ENCODE peak calls at places on chromosomes 1 and 21, in seven cellular contexts. O, Z, V, P, F, K and G are unnamed samples.

GRCh38 chr1:61337981-61338848 is 255.9 kb downstream of the NFIA start:
- DNase-seq in O (peak; percentile 86), Z (peak; percentile 81), V (no peak), P (peak; percentile 60), F (peak; percentile 65), K (no peak), G (no peak)

GRCh38 chr1:9942399-9942938 is 722 bp downstream of the LZIC start:
- DNase-seq in O (no peak), Z (peak; percentile 44), V (no peak), P (no peak), F (no peak), K (no peak), G (peak; percentile 63)

GRCh38 chr1:225919906-225920305 is 4.1 kb downstream of the PYCR2 start:
- DNase-seq in O (peak; percentile 84), Z (no peak), V (no peak), P (peak; percentile 66), F (peak; percentile 73), K (no peak), G (no peak)

GRCh38 chr1:22975694-22976093 is 3.0 kb upstream of the LACTBL1 start:
- DNase-seq in O (no peak), Z (no peak), V (no peak), P (no peak), F (no peak), K (no peak), G (no peak)

GRCh38 chr1:46081620-46082019 is 50.8 kb downstream of the PIK3R3 start:
- DNase-seq in O (no peak), Z (no peak), V (no peak), P (no peak), F (no peak), K (no peak), G (no peak)

GRCh38 chr1:222167111-222167510 is 380.8 kb downstream of the HHIPL2 start:
- DNase-seq in O (peak; percentile 20), Z (peak; percentile 38), V (no peak), P (peak; percentile 24), F (peak; percentile 22), K (no peak), G (peak; percentile 27)

GRCh38 chr1:246051909-246052518 is 455.1 kb downstream of the SMYD3 start:
- DNase-seq in O (no peak), Z (no peak), V (no peak), P (no peak), F (no peak), K (no peak), G (no peak)

GRCh38 chr1:244384066-244384465 is 67.6 kb downstream of the ADSS2 start:
- DNase-seq in O (no peak), Z (no peak), V (no peak), P (no peak), F (no peak), K (no peak), G (no peak)

GRCh38 chr1:180283098-180283497 is 53.0 kb downstream of the LHX4 start:
- DNase-seq in O (no peak), Z (no peak), V (no peak), P (no peak), F (no peak), K (no peak), G (no peak)

GRCh38 chr1:30596470-30596869 is 126.9 kb downstream of the MATN1 start:
- DNase-seq in O (no peak), Z (no peak), V (no peak), P (no peak), F (no peak), K (peak; percentile 13), G (no peak)

GRCh38 chr1:217889401-217889800 is 258.3 kb downstream of the SPATA17 start:
- DNase-seq in O (no peak), Z (peak; percentile 25), V (no peak), P (no peak), F (no peak), K (no peak), G (no peak)

GRCh38 chr1:61226791-61227567 is 144.6 kb downstream of the NFIA start:
- DNase-seq in O (peak; percentile 13), Z (peak; percentile 13), V (no peak), P (peak; percentile 52), F (no peak), K (no peak), G (no peak)

GRCh38 chr1:200242379-200243041 is 167.3 kb downstream of the ZNF281 start:
- DNase-seq in O (no peak), Z (no peak), V (no peak), P (no peak), F (peak; percentile 19), K (no peak), G (no peak)

GRCh38 chr1:186782791-186783190 is 46.0 kb upstream of the PLA2G4A start:
- DNase-seq in O (no peak), Z (no peak), V (no peak), P (no peak), F (no peak), K (no peak), G (no peak)

GRCh38 chr21:9780441-9780937 is 740.9 kb upstream of the TPTE start:
- DNase-seq in O (peak; percentile 3), Z (no peak), V (peak; percentile 92), P (no peak), F (no peak), K (no peak), G (no peak)

GRCh38 chr1:234139966-234140365 is 233.3 kb upstream of the COA6 start:
- DNase-seq in O (no peak), Z (peak; percentile 93), V (peak; percentile 26), P (no peak), F (no peak), K (no peak), G (no peak)

GRCh38 chr1:198086051-198086745 is 70.6 kb upstream of the NEK7 start:
- DNase-seq in O (no peak), Z (no peak), V (no peak), P (no peak), F (no peak), K (no peak), G (no peak)

GRCh38 chr1:53485478-53486394 is 26.5 kb downstream of the DMRTB1 start:
- DNase-seq in O (peak; percentile 78), Z (peak; percentile 73), V (peak; percentile 95), P (peak; percentile 72), F (peak; percentile 77), K (peak; percentile 79), G (peak; percentile 79)

GRCh38 chr1:223245983-223246382 is 102.9 kb upstream of the TLR5 start:
- DNase-seq in O (no peak), Z (no peak), V (no peak), P (no peak), F (no peak), K (no peak), G (no peak)

GRCh38 chr21:45309069-45309521 is 21.4 kb upstream of the POFUT2 start:
- DNase-seq in O (no peak), Z (peak; percentile 55), V (no peak), P (peak; percentile 70), F (peak; percentile 77), K (no peak), G (no peak)
- TF ChIP-seq CTCF in O (peak; percentile 23), Z (peak; percentile 57), V (peak; percentile 44), P (peak; percentile 64), F (peak; percentile 74), K (no peak), G (peak; percentile 40)

DNA sequence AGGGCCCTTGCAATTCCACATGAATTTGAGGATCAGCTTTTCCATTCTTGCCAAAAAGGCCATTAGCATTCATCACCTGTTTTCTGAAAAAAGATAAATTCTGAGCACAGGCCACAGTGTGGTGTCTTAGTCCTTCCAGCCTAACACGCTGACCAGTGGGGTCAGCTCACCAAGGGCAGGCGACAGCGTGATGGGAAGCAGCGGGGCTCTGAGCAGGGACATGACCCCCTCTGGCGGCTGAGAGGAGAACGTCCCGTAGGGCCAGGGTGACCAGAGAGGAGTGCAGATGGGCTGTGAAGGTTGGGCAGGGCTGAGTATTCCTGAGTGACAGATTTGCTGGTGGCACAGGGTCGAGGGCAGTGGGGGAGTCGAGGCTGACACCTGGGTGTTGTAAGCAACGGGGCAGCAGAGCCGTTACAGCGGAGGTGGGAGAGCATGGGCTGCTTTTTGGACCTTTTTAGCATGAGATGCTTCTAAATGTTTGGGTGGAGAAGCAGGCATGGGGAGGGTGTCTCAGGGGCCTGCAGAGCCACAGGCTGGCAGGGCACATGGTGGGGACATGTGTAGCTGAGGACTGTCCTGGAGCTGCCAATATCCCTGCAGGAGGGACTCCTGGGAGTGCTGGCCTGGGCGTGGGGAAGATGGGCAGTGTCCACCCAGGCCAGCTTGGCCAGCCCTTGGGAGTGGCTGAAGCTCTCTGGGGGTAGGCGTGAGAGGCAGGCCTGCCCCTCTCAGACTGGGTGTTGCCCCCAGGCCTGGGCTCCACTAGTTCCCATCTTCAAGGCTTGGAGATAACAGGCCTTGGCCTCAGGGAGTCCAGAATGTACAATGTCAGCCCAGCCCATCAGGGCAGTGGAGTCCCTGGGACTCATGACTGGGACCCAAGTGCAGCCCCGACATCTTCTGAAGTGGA is 8.6 kb upstream of the CALML6 start:
- DNase-seq in O (peak; percentile 80), Z (peak; percentile 83), V (no peak), P (peak; percentile 89), F (peak; percentile 88), K (peak; percentile 78), G (peak; percentile 83)
- TF ChIP-seq CTCF in O (peak; percentile 96), Z (peak; percentile 69), V (peak; percentile 86), P (peak; percentile 92), F (peak; percentile 95), K (peak; percentile 86), G (peak; percentile 85)

GRCh38 chr1:241899211-241899610 is 51.2 kb downstream of the EXO1 start:
- DNase-seq in O (no peak), Z (no peak), V (no peak), P (no peak), F (no peak), K (no peak), G (no peak)

GRCh38 chr1:241895013-241895412 is 47.0 kb downstream of the EXO1 start:
- DNase-seq in O (no peak), Z (no peak), V (no peak), P (no peak), F (no peak), K (no peak), G (peak; percentile 24)

GRCh38 chr1:241900381-241900780 is 52.4 kb downstream of the EXO1 start:
- DNase-seq in O (no peak), Z (no peak), V (peak; percentile 8), P (no peak), F (no peak), K (no peak), G (no peak)

GRCh38 chr1:241902376-241903067 is 54.5 kb downstream of the EXO1 start:
- DNase-seq in O (no peak), Z (no peak), V (peak; percentile 75), P (no peak), F (no peak), K (no peak), G (no peak)

GRCh38 chr1:241896670-241896962 is 48.6 kb downstream of the EXO1 start:
- DNase-seq in O (no peak), Z (no peak), V (no peak), P (no peak), F (no peak), K (no peak), G (no peak)
- TF ChIP-seq CTCF in O (no peak), Z (no peak), V (no peak), P (no peak), F (no peak), K (peak; percentile 8), G (no peak)

DNA sequence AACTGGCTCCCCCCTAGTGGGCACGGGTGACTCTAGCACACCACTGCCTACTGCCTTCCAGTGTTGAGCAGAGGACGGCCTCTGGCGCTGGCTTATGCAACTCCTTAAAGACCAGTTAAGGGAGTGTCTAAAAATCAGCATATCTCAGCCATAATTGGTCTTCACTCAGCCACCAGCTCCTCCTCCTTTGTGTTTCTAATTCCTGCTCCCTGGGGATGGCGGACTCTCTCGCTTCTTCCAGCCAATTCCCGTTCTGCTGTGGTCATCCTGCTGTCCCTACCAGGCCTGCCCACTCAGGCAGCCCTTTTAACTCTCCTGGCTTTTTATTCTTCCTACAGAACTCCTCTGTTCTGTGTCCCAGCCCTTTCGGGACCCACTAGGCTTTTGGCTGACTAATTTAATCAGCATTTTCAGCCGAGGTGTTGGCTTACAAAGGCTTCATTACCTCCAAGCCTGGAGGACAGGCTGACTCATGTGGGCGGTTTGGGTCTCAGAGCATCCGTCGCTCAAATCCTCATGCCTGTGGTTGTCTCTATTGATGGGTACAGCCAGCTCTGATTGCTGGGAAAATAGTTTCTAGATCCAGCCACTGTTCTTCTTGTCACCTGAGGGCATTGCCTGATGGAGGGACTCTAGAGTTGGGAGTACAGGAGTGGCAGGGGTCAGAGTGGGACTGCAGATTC is 332.5 kb downstream of the CAMTA1 start:
- DNase-seq in O (no peak), Z (peak; percentile 55), V (no peak), P (no peak), F (no peak), K (no peak), G (no peak)
- TF ChIP-seq CTCF in O (no peak), Z (no peak), V (no peak), P (no peak), F (no peak), K (no peak), G (no peak)